ENCODE peak calls at places on chromosome 17, in nine cellular contexts. I, Z, W, H, B, Y, U, E and C are unnamed samples.

GRCh38 chr17:63930951-63931575 is 1.1 kb downstream of the CD79B start:
- DNase-seq in I (peak; percentile 71), Z (peak; percentile 31), W (peak; percentile 68), H (no peak), B (peak; percentile 18), Y (peak; percentile 82), U (peak; percentile 79), E (no peak), C (no peak)

GRCh38 chr17:74917430-74917829 is 5.6 kb downstream of the USH1G start:
- DNase-seq in I (no peak), Z (no peak), W (no peak), H (no peak), B (no peak), Y (no peak), U (no peak), E (no peak), C (no peak)

GRCh38 chr17:64245218-64246145 is 17.6 kb downstream of the TEX2 start:
- DNase-seq in I (no peak), Z (no peak), W (no peak), H (peak; percentile 49), B (no peak), Y (no peak), U (no peak), E (no peak), C (no peak)

GRCh38 chr17:55303701-55304145 is 39.0 kb downstream of the HLF start:
- DNase-seq in I (no peak), Z (no peak), W (no peak), H (no peak), B (peak; percentile 46), Y (no peak), U (no peak), E (no peak), C (no peak)

GRCh38 chr17:1787301-1787902 is 25.5 kb downstream of the SERPINF1 start:
- DNase-seq in I (peak; percentile 81), Z (no peak), W (peak; percentile 92), H (peak; percentile 94), B (peak; percentile 90), Y (peak; percentile 97), U (no peak), E (peak; percentile 88), C (no peak)

GRCh38 chr17:17235212-17236174 is 1.5 kb downstream of the FLCN start:
- DNase-seq in I (no peak), Z (no peak), W (no peak), H (no peak), B (no peak), Y (no peak), U (no peak), E (peak; percentile 36), C (no peak)

GRCh38 chr17:58318065-58318481 is 10.5 kb downstream of the TSPOAP1 start:
- DNase-seq in I (no peak), Z (no peak), W (peak; percentile 8), H (no peak), B (no peak), Y (no peak), U (peak; percentile 49), E (no peak), C (peak; percentile 28)

GRCh38 chr17:1181769-1182137 is 2.0 kb upstream of the ABR start:
- DNase-seq in I (no peak), Z (no peak), W (no peak), H (no peak), B (peak; percentile 83), Y (no peak), U (no peak), E (no peak), C (no peak)

GRCh38 chr17:13601776-13602551 is at the start of gene HS3ST3A1:
- DNase-seq in I (peak; percentile 24), Z (no peak), W (peak; percentile 37), H (peak; percentile 61), B (peak; percentile 90), Y (no peak), U (no peak), E (no peak), C (no peak)

GRCh38 chr17:5931611-5932010 is 138.6 kb upstream of the WSCD1 start:
- DNase-seq in I (no peak), Z (no peak), W (no peak), H (no peak), B (no peak), Y (no peak), U (no peak), E (no peak), C (no peak)

GRCh38 chr17:78528541-78528940 is 48.7 kb downstream of the DNAH17 start:
- DNase-seq in I (no peak), Z (no peak), W (no peak), H (no peak), B (no peak), Y (no peak), U (no peak), E (no peak), C (no peak)

GRCh38 chr17:9860851-9861250 is 35.1 kb downstream of the GLP2R start:
- DNase-seq in I (no peak), Z (no peak), W (no peak), H (no peak), B (no peak), Y (no peak), U (no peak), E (no peak), C (no peak)

GRCh38 chr17:1907818-1908698 is 78.3 kb downstream of the RPA1 start:
- DNase-seq in I (peak; percentile 27), Z (no peak), W (no peak), H (no peak), B (peak; percentile 64), Y (no peak), U (no peak), E (peak; percentile 25), C (no peak)

GRCh38 chr17:19399750-19400450 is 11.1 kb upstream of the RNF112 start:
- DNase-seq in I (no peak), Z (no peak), W (no peak), H (no peak), B (no peak), Y (peak; percentile 48), U (no peak), E (no peak), C (no peak)

GRCh38 chr17:16346721-16347271 is 6.5 kb downstream of the CENPV start:
- DNase-seq in I (no peak), Z (no peak), W (no peak), H (no peak), B (no peak), Y (no peak), U (no peak), E (no peak), C (no peak)

GRCh38 chr17:76427457-76428231 is 25.3 kb downstream of the UBE2O start:
- DNase-seq in I (no peak), Z (no peak), W (no peak), H (no peak), B (peak; percentile 62), Y (no peak), U (no peak), E (peak; percentile 84), C (no peak)

GRCh38 chr17:74591503-74591902 is 580 bp downstream of the CD300LD start:
- DNase-seq in I (no peak), Z (no peak), W (no peak), H (no peak), B (no peak), Y (no peak), U (no peak), E (no peak), C (no peak)

GRCh38 chr17:9234404-9234945 is 213.2 kb downstream of the NTN1 start:
- DNase-seq in I (no peak), Z (no peak), W (no peak), H (no peak), B (no peak), Y (no peak), U (no peak), E (no peak), C (no peak)

GRCh38 chr17:33667671-33668070 is 374.6 kb upstream of the ASIC2 start:
- DNase-seq in I (no peak), Z (no peak), W (peak; percentile 19), H (no peak), B (peak; percentile 13), Y (peak; percentile 62), U (no peak), E (peak; percentile 6), C (no peak)

GRCh38 chr17:43013296-43013695 is 6.7 kb downstream of the IFI35 start:
- DNase-seq in I (no peak), Z (no peak), W (no peak), H (no peak), B (no peak), Y (no peak), U (no peak), E (no peak), C (no peak)

GRCh38 chr17:43016216-43016615 is 6.0 kb downstream of the VAT1 start:
- DNase-seq in I (no peak), Z (no peak), W (no peak), H (no peak), B (no peak), Y (peak; percentile 56), U (no peak), E (no peak), C (no peak)

GRCh38 chr17:43014020-43014615 is 7.5 kb downstream of the IFI35 start:
- DNase-seq in I (no peak), Z (no peak), W (no peak), H (no peak), B (no peak), Y (no peak), U (no peak), E (no peak), C (no peak)

GRCh38 chr17:43014946-43015519 is 7.2 kb downstream of the VAT1 start:
- DNase-seq in I (no peak), Z (no peak), W (no peak), H (no peak), B (no peak), Y (peak; percentile 50), U (no peak), E (no peak), C (no peak)

GRCh38 chr17:43015579-43015978 is 6.6 kb downstream of the VAT1 start:
- DNase-seq in I (peak; percentile 73), Z (no peak), W (peak; percentile 79), H (no peak), B (no peak), Y (peak; percentile 86), U (no peak), E (peak; percentile 44), C (no peak)
- H3K27ac ChIP-seq in I (peak overlapping the region; percentile 46), Z (peak overlapping the region; percentile 76), W (peak overlapping the region; percentile 54), H (peak overlapping the region; percentile 52), B (peak overlapping the region; percentile 81), Y (peak overlapping the region; percentile 52), U (no peak overlapping the region), E (peak overlapping the region; percentile 14), C (no peak overlapping the region)

GRCh38 chr17:11503292-11503691 is 95.0 kb upstream of the DNAH9 start:
- DNase-seq in I (no peak), Z (no peak), W (no peak), H (no peak), B (no peak), Y (no peak), U (no peak), E (no peak), C (no peak)
- TF ChIP-seq CTCF in I (no peak), Z (no peak), W (no peak), H (no peak), B (no peak), Y (no peak), U (no peak), E (no peak), C (no peak)

GRCh38 chr17:32120086-32120485 is 22.2 kb upstream of the RHOT1 start:
- DNase-seq in I (no peak), Z (no peak), W (no peak), H (no peak), B (no peak), Y (peak; percentile 23), U (no peak), E (no peak), C (no peak)
- H3K27ac ChIP-seq in I (no peak overlapping the region), Z (no peak overlapping the region), W (no peak overlapping the region), H (no peak overlapping the region), B (no peak overlapping the region), Y (no peak overlapping the region), U (no peak overlapping the region), E (no peak overlapping the region), C (no peak overlapping the region)

GRCh38 chr17:60640503-60640902 is 37.1 kb upstream of the BCAS3 start:
- DNase-seq in I (no peak), Z (no peak), W (no peak), H (no peak), B (peak; percentile 24), Y (no peak), U (no peak), E (peak; percentile 22), C (no peak)
- TF ChIP-seq CTCF in I (no peak), Z (no peak), W (no peak), H (peak; percentile 28), B (peak; percentile 54), Y (peak; percentile 27), U (no peak), E (peak; percentile 19), C (peak; percentile 37)